ENCODE peak calls at places on chromosome 21, in five cellular contexts. One of them, this sample, is unnamed.
A peak's percentile ranks its signal among the peaks of the same experiment; 100 is the strongest.

GRCh38 chr21:36203603-36203889 is 46.9 kb downstream of the DOP1B start:
- DNase-seq in esophagus squamous epithelium: no peak
- DNase-seq in HepG2: peak; percentile 34
- DNase-seq in breast epithelium: no peak
- DNase-seq in heart left ventricle: no peak
- DNase-seq in this sample: no peak

GRCh38 chr21:32412162-32412997 is at the start of gene EVA1C:
- DNase-seq in esophagus squamous epithelium: no peak
- DNase-seq in heart left ventricle: peak; percentile 77
- DNase-seq in HepG2: no peak
- DNase-seq in breast epithelium: peak; percentile 53
- DNase-seq in this sample: peak; percentile 64

GRCh38 chr21:23633447-23633846 is 1973.8 kb downstream of the MRPL39 start:
- DNase-seq in heart left ventricle: no peak
- DNase-seq in HepG2: no peak
- DNase-seq in esophagus squamous epithelium: no peak
- DNase-seq in breast epithelium: no peak
- DNase-seq in this sample: no peak

GRCh38 chr21:45530423-45531113 is 11.7 kb downstream of the SLC19A1 start:
- DNase-seq in esophagus squamous epithelium: no peak
- DNase-seq in breast epithelium: no peak
- DNase-seq in HepG2: no peak
- DNase-seq in heart left ventricle: no peak
- DNase-seq in this sample: no peak

GRCh38 chr21:39776589-39776988 is 31.6 kb downstream of the IGSF5 start:
- DNase-seq in esophagus squamous epithelium: no peak
- DNase-seq in breast epithelium: no peak
- DNase-seq in heart left ventricle: no peak
- DNase-seq in HepG2: no peak
- DNase-seq in this sample: no peak

GRCh38 chr21:29386803-29387202 is 88.1 kb downstream of the BACH1 start:
- DNase-seq in breast epithelium: no peak
- DNase-seq in heart left ventricle: no peak
- DNase-seq in esophagus squamous epithelium: no peak
- DNase-seq in HepG2: no peak
- DNase-seq in this sample: no peak

GRCh38 chr21:30718239-30718909 is at the start of gene KRTAP21-3:
- DNase-seq in HepG2: no peak
- DNase-seq in breast epithelium: no peak
- DNase-seq in esophagus squamous epithelium: no peak
- DNase-seq in heart left ventricle: no peak
- DNase-seq in this sample: no peak

GRCh38 chr21:36419996-36420395 is 34.8 kb downstream of the CHAF1B start:
- DNase-seq in breast epithelium: peak; percentile 43
- DNase-seq in heart left ventricle: peak; percentile 82
- DNase-seq in HepG2: peak; percentile 63
- DNase-seq in esophagus squamous epithelium: no peak
- DNase-seq in this sample: peak; percentile 82

GRCh38 chr21:24941316-24942185 is 665.7 kb downstream of the MRPL39 start:
- DNase-seq in esophagus squamous epithelium: no peak
- DNase-seq in HepG2: no peak
- DNase-seq in breast epithelium: no peak
- DNase-seq in heart left ventricle: no peak
- DNase-seq in this sample: no peak

GRCh38 chr21:17900281-17900989 is 81.3 kb upstream of the C21orf91 start:
- DNase-seq in HepG2: no peak
- DNase-seq in breast epithelium: no peak
- DNase-seq in heart left ventricle: peak; percentile 28
- DNase-seq in esophagus squamous epithelium: no peak
- DNase-seq in this sample: no peak

GRCh38 chr21:39726133-39726532 is 18.9 kb upstream of the IGSF5 start:
- DNase-seq in heart left ventricle: no peak
- DNase-seq in HepG2: no peak
- DNase-seq in breast epithelium: no peak
- DNase-seq in esophagus squamous epithelium: no peak
- DNase-seq in this sample: no peak

GRCh38 chr21:46552274-46552673 is 52.6 kb downstream of the S100B start:
- DNase-seq in heart left ventricle: no peak
- DNase-seq in HepG2: no peak
- DNase-seq in breast epithelium: peak; percentile 17
- DNase-seq in esophagus squamous epithelium: no peak
- DNase-seq in this sample: no peak

GRCh38 chr21:33229776-33230517 is at the start of gene IFNAR2:
- DNase-seq in esophagus squamous epithelium: no peak
- DNase-seq in breast epithelium: peak; percentile 29
- DNase-seq in HepG2: peak; percentile 40
- DNase-seq in heart left ventricle: peak; percentile 86
- DNase-seq in this sample: peak; percentile 81

GRCh38 chr21:19224090-19224489 is 820.5 kb upstream of the TMPRSS15 start:
- DNase-seq in HepG2: no peak
- DNase-seq in breast epithelium: no peak
- DNase-seq in esophagus squamous epithelium: no peak
- DNase-seq in heart left ventricle: no peak
- DNase-seq in this sample: no peak

GRCh38 chr21:44263221-44263671 is 1.5 kb upstream of the DNMT3L start:
- DNase-seq in heart left ventricle: no peak
- DNase-seq in HepG2: no peak
- DNase-seq in breast epithelium: no peak
- DNase-seq in esophagus squamous epithelium: no peak
- DNase-seq in this sample: no peak

GRCh38 chr21:28464988-28465387 is 527.7 kb downstream of the LTN1 start:
- DNase-seq in breast epithelium: no peak
- DNase-seq in HepG2: no peak
- DNase-seq in heart left ventricle: no peak
- DNase-seq in esophagus squamous epithelium: no peak
- DNase-seq in this sample: no peak

GRCh38 chr21:9839011-9839661 is 682.2 kb upstream of the TPTE start:
- DNase-seq in HepG2: no peak
- DNase-seq in breast epithelium: no peak
- DNase-seq in esophagus squamous epithelium: no peak
- DNase-seq in heart left ventricle: no peak
- DNase-seq in this sample: no peak

GRCh38 chr21:28904961-28905435 is 87.7 kb downstream of the LTN1 start:
- DNase-seq in esophagus squamous epithelium: no peak
- DNase-seq in heart left ventricle: no peak
- DNase-seq in breast epithelium: no peak
- DNase-seq in HepG2: no peak
- DNase-seq in this sample: no peak

GRCh38 chr21:31180256-31181088 is 142.2 kb upstream of the KRTAP19-8 start:
- DNase-seq in heart left ventricle: no peak
- DNase-seq in breast epithelium: no peak
- DNase-seq in HepG2: peak; percentile 13
- DNase-seq in esophagus squamous epithelium: no peak
- DNase-seq in this sample: peak; percentile 10

GRCh38 chr21:33974513-33975468 is 59.2 kb upstream of the ATP5PO start:
- DNase-seq in heart left ventricle: no peak
- DNase-seq in HepG2: no peak
- DNase-seq in breast epithelium: no peak
- DNase-seq in esophagus squamous epithelium: no peak
- DNase-seq in this sample: no peak

GRCh38 chr21:28742527-28742926 is 250.2 kb downstream of the LTN1 start:
- DNase-seq in heart left ventricle: no peak
- DNase-seq in breast epithelium: no peak
- DNase-seq in HepG2: no peak
- DNase-seq in esophagus squamous epithelium: no peak
- DNase-seq in this sample: no peak

GRCh38 chr21:36207577-36208320 is 51.1 kb downstream of the DOP1B start:
- DNase-seq in heart left ventricle: no peak
- DNase-seq in HepG2: no peak
- DNase-seq in breast epithelium: no peak
- DNase-seq in esophagus squamous epithelium: no peak
- DNase-seq in this sample: no peak

GRCh38 chr21:45860493-45861155 is 120.9 kb upstream of the COL6A1 start:
- DNase-seq in heart left ventricle: no peak
- DNase-seq in esophagus squamous epithelium: no peak
- DNase-seq in HepG2: no peak
- DNase-seq in breast epithelium: no peak
- DNase-seq in this sample: no peak

GRCh38 chr21:43879348-43880110 is 14.5 kb downstream of the AGPAT3 start:
- DNase-seq in breast epithelium: no peak
- DNase-seq in heart left ventricle: no peak
- DNase-seq in HepG2: no peak
- DNase-seq in esophagus squamous epithelium: no peak
- DNase-seq in this sample: no peak

GRCh38 chr21:36551731-36552457 is 72.0 kb upstream of the CLDN14 start:
- DNase-seq in breast epithelium: no peak
- DNase-seq in HepG2: no peak
- DNase-seq in esophagus squamous epithelium: no peak
- DNase-seq in heart left ventricle: no peak
- DNase-seq in this sample: no peak

GRCh38 chr21:25964009-25964408 is 206.6 kb downstream of the APP start:
- DNase-seq in heart left ventricle: peak; percentile 18
- DNase-seq in breast epithelium: no peak
- DNase-seq in esophagus squamous epithelium: no peak
- DNase-seq in HepG2: no peak
- DNase-seq in this sample: no peak

GRCh38 chr21:45179568-45180288 is 105.3 kb downstream of the ADARB1 start:
- DNase-seq in breast epithelium: no peak
- DNase-seq in HepG2: no peak
- DNase-seq in heart left ventricle: no peak
- DNase-seq in esophagus squamous epithelium: no peak
- DNase-seq in this sample: no peak

GRCh38 chr21:38804617-38805281 is 980 bp upstream of the ETS2 start:
- DNase-seq in HepG2: no peak
- DNase-seq in heart left ventricle: peak; percentile 81
- DNase-seq in breast epithelium: peak; percentile 69
- DNase-seq in esophagus squamous epithelium: no peak
- DNase-seq in this sample: peak; percentile 36

GRCh38 chr21:17732306-17732705 is 86.8 kb downstream of the C21orf91 start:
- DNase-seq in esophagus squamous epithelium: no peak
- DNase-seq in heart left ventricle: no peak
- DNase-seq in HepG2: no peak
- DNase-seq in breast epithelium: no peak
- DNase-seq in this sample: no peak

GRCh38 chr21:34924767-34925425 is 124.2 kb downstream of the RUNX1 start:
- DNase-seq in heart left ventricle: no peak
- DNase-seq in breast epithelium: no peak
- DNase-seq in HepG2: no peak
- DNase-seq in esophagus squamous epithelium: no peak
- DNase-seq in this sample: no peak

DNA sequence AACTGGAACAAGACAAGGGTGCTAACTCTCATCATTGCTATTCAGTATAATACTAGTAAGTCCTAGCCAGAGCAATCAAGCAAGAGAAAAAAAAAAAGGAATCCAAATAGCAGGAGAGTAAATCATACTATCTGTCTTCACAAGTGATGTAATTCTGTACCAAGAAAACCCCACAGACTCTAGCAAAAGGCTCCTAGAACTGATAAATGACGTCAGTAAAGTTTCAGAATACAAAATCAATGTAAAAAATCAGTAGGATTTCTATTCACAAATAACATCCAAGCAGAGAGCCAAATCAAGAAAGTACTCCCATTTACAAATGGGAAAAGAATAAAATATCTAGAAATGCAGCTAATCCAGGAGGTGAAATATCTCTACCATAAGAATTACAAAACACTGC is 1632.9 kb downstream of the NCAM2 start:
- DNase-seq in esophagus squamous epithelium: no peak
- DNase-seq in heart left ventricle: no peak
- DNase-seq in HepG2: no peak
- DNase-seq in breast epithelium: no peak
- DNase-seq in this sample: no peak
- TF ChIP-seq POLR2A in esophagus squamous epithelium: no peak
- TF ChIP-seq POLR2A in heart left ventricle: no peak
- TF ChIP-seq POLR2A in HepG2: no peak
- TF ChIP-seq POLR2A in breast epithelium: no peak
- TF ChIP-seq POLR2A in this sample: no peak

DNA sequence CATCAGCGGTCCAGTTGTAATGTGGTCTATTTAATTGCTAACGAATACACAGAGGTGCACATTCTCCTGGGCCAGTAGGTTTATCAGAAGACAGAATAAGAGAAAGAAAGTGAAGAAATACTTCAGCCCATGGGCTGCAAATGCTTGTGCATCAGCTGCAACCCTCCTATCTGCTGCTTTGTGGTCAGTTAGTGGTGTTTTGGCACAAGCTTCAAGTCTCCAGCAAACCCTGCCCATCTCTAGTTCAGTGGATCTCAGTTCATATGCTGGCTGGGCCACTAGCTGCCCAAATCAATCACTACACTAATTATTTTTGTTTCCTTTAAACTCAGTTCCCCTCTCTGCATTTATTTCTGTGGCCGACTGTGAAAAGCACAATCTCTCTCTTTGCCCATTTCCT is 124.2 kb downstream of the KCNJ6 start:
- DNase-seq in heart left ventricle: no peak
- DNase-seq in esophagus squamous epithelium: no peak
- DNase-seq in HepG2: no peak
- DNase-seq in breast epithelium: no peak
- DNase-seq in this sample: no peak
- TF ChIP-seq POLR2A in heart left ventricle: no peak
- TF ChIP-seq POLR2A in esophagus squamous epithelium: no peak
- TF ChIP-seq POLR2A in HepG2: no peak
- TF ChIP-seq POLR2A in breast epithelium: no peak
- TF ChIP-seq POLR2A in this sample: no peak

DNA sequence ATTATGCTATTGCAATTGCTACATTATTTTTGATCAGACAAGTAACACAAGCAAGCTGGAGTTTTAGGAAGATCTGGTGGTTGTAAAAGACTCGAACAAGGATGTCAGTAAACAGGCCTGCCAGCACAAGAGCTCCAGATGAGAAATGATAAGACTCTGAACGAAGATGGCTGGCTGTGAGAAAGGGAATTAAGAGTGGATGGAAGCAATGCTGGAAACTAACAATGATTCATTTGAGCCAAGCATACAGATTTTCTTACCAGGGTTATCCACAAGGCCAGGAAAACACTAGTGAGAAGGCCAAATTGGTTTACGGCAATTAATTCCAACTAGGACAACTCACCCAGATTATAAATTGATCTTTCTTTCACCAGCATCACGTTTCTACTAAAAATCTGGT is 54.2 kb downstream of the NRIP1 start:
- DNase-seq in esophagus squamous epithelium: no peak
- DNase-seq in HepG2: no peak
- DNase-seq in breast epithelium: no peak
- DNase-seq in heart left ventricle: no peak
- DNase-seq in this sample: no peak
- TF ChIP-seq POLR2A in esophagus squamous epithelium: no peak
- TF ChIP-seq POLR2A in HepG2: no peak
- TF ChIP-seq POLR2A in breast epithelium: no peak
- TF ChIP-seq POLR2A in heart left ventricle: no peak
- TF ChIP-seq POLR2A in this sample: no peak

GRCh38 chr21:16426936-16427335 is 697.2 kb downstream of the USP25 start:
- DNase-seq in esophagus squamous epithelium: no peak
- DNase-seq in breast epithelium: no peak
- DNase-seq in HepG2: no peak
- DNase-seq in heart left ventricle: no peak
- DNase-seq in this sample: no peak

GRCh38 chr21:16422702-16423101 is 692.9 kb downstream of the USP25 start:
- DNase-seq in HepG2: no peak
- DNase-seq in heart left ventricle: no peak
- DNase-seq in esophagus squamous epithelium: no peak
- DNase-seq in breast epithelium: no peak
- DNase-seq in this sample: no peak

GRCh38 chr21:16423921-16424320 is 694.1 kb downstream of the USP25 start:
- DNase-seq in esophagus squamous epithelium: no peak
- DNase-seq in heart left ventricle: no peak
- DNase-seq in HepG2: no peak
- DNase-seq in breast epithelium: no peak
- DNase-seq in this sample: no peak

GRCh38 chr21:16425297-16425696 is 695.5 kb downstream of the USP25 start:
- DNase-seq in esophagus squamous epithelium: no peak
- DNase-seq in HepG2: no peak
- DNase-seq in breast epithelium: no peak
- DNase-seq in heart left ventricle: no peak
- DNase-seq in this sample: no peak

GRCh38 chr21:16424331-16424749 is 694.6 kb downstream of the USP25 start:
- DNase-seq in esophagus squamous epithelium: no peak
- DNase-seq in heart left ventricle: no peak
- DNase-seq in breast epithelium: no peak
- DNase-seq in HepG2: no peak
- DNase-seq in this sample: no peak
- TF ChIP-seq POLR2A in esophagus squamous epithelium: no peak
- TF ChIP-seq POLR2A in heart left ventricle: no peak
- TF ChIP-seq POLR2A in breast epithelium: no peak
- TF ChIP-seq POLR2A in HepG2: no peak
- TF ChIP-seq POLR2A in this sample: no peak